ENCODE peak calls at places on chromosomes 2 and 18, in five cellular contexts. H, O, A, P and X are unnamed samples. For H3K27me3 and H3K9me3, the result is how much of the 10 kb centered on the place peaks cover.

GRCh38 chr2:229713371-229714079 is 830 bp downstream of the DNER start:
- DNase-seq in H (peak), O (peak), A (peak), P (no peak), X (no peak)

GRCh38 chr2:137654046-137654445 is 310.2 kb upstream of the HNMT start:
- DNase-seq in H (no peak), O (no peak), A (no peak), P (no peak), X (no peak)

GRCh38 chr2:235300368-235301201 is 193.3 kb upstream of the AGAP1 start:
- DNase-seq in H (peak), O (no peak), A (peak), P (no peak), X (no peak)

GRCh38 chr2:43125090-43125998 is 101.1 kb downstream of the ZFP36L2 start:
- DNase-seq in H (no peak), O (no peak), A (no peak), P (no peak), X (no peak)

GRCh38 chr18:12637393-12637792 is 20.5 kb downstream of the SPIRE1 start:
- DNase-seq in H (no peak), O (no peak), A (no peak), P (no peak), X (no peak)

GRCh38 chr2:203918839-203919238 is 17.7 kb upstream of the ICOS start:
- DNase-seq in H (no peak), O (no peak), A (no peak), P (no peak), X (no peak)

GRCh38 chr2:216695401-216695821 is at the start of gene IGFBP5:
- DNase-seq in H (peak), O (peak), A (peak), P (no peak), X (no peak)

GRCh38 chr2:208501217-208501616 is 94.6 kb downstream of the PTH2R start:
- DNase-seq in H (no peak), O (peak), A (no peak), P (no peak), X (no peak)

GRCh38 chr2:188170356-188170755 is 121.3 kb upstream of the GULP1 start:
- DNase-seq in H (no peak), O (no peak), A (no peak), P (no peak), X (no peak)

GRCh38 chr2:241067501-241068135 is 34.5 kb downstream of the MTERF4 start:
- DNase-seq in H (no peak), O (no peak), A (no peak), P (no peak), X (no peak)

GRCh38 chr18:63765837-63766236 is 9.4 kb upstream of the SERPINB7 start:
- DNase-seq in H (no peak), O (no peak), A (no peak), P (no peak), X (no peak)

GRCh38 chr2:209663149-209663548 is 108.5 kb upstream of the UNC80 start:
- DNase-seq in H (no peak), O (peak), A (no peak), P (no peak), X (no peak)

GRCh38 chr2:30775833-30776232 is 31.4 kb downstream of the CAPN13 start:
- DNase-seq in H (no peak), O (no peak), A (no peak), P (no peak), X (no peak)

GRCh38 chr2:30721668-30722647 is 85.3 kb downstream of the CAPN13 start:
- DNase-seq in H (no peak), O (no peak), A (no peak), P (no peak), X (no peak)

GRCh38 chr18:23887035-23887434 is 127.5 kb upstream of the TTC39C start:
- DNase-seq in H (no peak), O (no peak), A (no peak), P (no peak), X (no peak)

GRCh38 chr2:20641123-20641985 is 9.5 kb downstream of the HS1BP3 start:
- DNase-seq in H (peak), O (no peak), A (no peak), P (no peak), X (no peak)

GRCh38 chr18:51563401-51563800 is 365.9 kb upstream of the MEX3C start:
- DNase-seq in H (no peak), O (peak), A (no peak), P (no peak), X (no peak)

GRCh38 chr18:76844742-76845477 is 22.6 kb downstream of the ZNF236 start:
- DNase-seq in H (no peak), O (no peak), A (no peak), P (no peak), X (no peak)

GRCh38 chr18:74303936-74304335 is 11.7 kb upstream of the C18orf63 start:
- DNase-seq in H (no peak), O (no peak), A (no peak), P (no peak), X (no peak)

GRCh38 chr2:72293620-72294019 is 146.0 kb upstream of the CYP26B1 start:
- DNase-seq in H (no peak), O (no peak), A (no peak), P (no peak), X (no peak)

GRCh38 chr18:77191241-77191751 is 58.4 kb upstream of the GALR1 start:
- DNase-seq in H (no peak), O (peak), A (no peak), P (no peak), X (no peak)

GRCh38 chr2:239246723-239247122 is 154.1 kb downstream of the HDAC4 start:
- DNase-seq in H (no peak), O (no peak), A (peak), P (peak), X (no peak)

GRCh38 chr18:11511434-11512095 is 97.8 kb upstream of the SLC35G4 start:
- DNase-seq in H (no peak), O (no peak), A (no peak), P (no peak), X (no peak)

GRCh38 chr2:36567711-36568408 is 30.1 kb downstream of the FEZ2 start:
- DNase-seq in H (no peak), O (no peak), A (no peak), P (no peak), X (no peak)

GRCh38 chr2:68316091-68316490 is 3.7 kb downstream of the CNRIP1 start:
- DNase-seq in H (no peak), O (no peak), A (no peak), P (no peak), X (no peak)

GRCh38 chr2:171441470-171441869 is 7.4 kb downstream of the DCAF17 start:
- DNase-seq in H (no peak), O (no peak), A (no peak), P (no peak), X (no peak)

GRCh38 chr2:19901458-19902271 is at the start of gene TTC32:
- DNase-seq in H (peak), O (peak), A (peak), P (peak), X (peak)

GRCh38 chr2:7672685-7673071 is 755.5 kb downstream of the RNF144A start:
- DNase-seq in H (no peak), O (no peak), A (no peak), P (no peak), X (no peak)

GRCh38 chr2:36811071-36811470 is 114.6 kb downstream of the VIT start:
- DNase-seq in H (no peak), O (no peak), A (no peak), P (no peak), X (no peak)

GRCh38 chr2:239393941-239394340 is 6.9 kb downstream of the HDAC4 start:
- DNase-seq in H (no peak), O (no peak), A (no peak), P (no peak), X (no peak)

GRCh38 chr2:138155304-138155703 is 191.0 kb downstream of the HNMT start:
- DNase-seq in H (no peak), O (no peak), A (no peak), P (no peak), X (no peak)

GRCh38 chr2:102301867-102302362 is 9.4 kb upstream of the IL1RL1 start:
- DNase-seq in H (no peak), O (peak), A (no peak), P (peak), X (peak)

GRCh38 chr2:46923011-46923669 is 7.5 kb upstream of the MCFD2 start:
- DNase-seq in H (no peak), O (no peak), A (no peak), P (no peak), X (no peak)

GRCh38 chr2:96899084-96899735 is 29.3 kb upstream of the SEMA4C start:
- DNase-seq in H (no peak), O (no peak), A (no peak), P (no peak), X (no peak)

GRCh38 chr2:173580351-173580750 is 225.7 kb downstream of the CDCA7 start:
- DNase-seq in H (no peak), O (no peak), A (no peak), P (no peak), X (no peak)

GRCh38 chr2:83686863-83687262 is 772.2 kb downstream of the SUCLG1 start:
- DNase-seq in H (peak), O (no peak), A (no peak), P (no peak), X (no peak)

GRCh38 chr18:54647176-54647575 is 56.1 kb downstream of the DYNAP start:
- DNase-seq in H (no peak), O (peak), A (peak), P (peak), X (no peak)

GRCh38 chr2:11482473-11483031 is 16.6 kb upstream of the E2F6 start:
- DNase-seq in H (peak), O (peak), A (no peak), P (no peak), X (no peak)
- H3K27me3 ChIP-seq in H (under half), O (under half), A (under half), P (under half), X (under half)

GRCh38 chr2:231732604-231733003 is 24.3 kb downstream of the PTMA start:
- DNase-seq in H (no peak), O (no peak), A (no peak), P (no peak), X (no peak)

GRCh38 chr2:231743376-231744116 is 35.2 kb downstream of the PTMA start:
- DNase-seq in H (no peak), O (no peak), A (no peak), P (no peak), X (no peak)

DNA sequence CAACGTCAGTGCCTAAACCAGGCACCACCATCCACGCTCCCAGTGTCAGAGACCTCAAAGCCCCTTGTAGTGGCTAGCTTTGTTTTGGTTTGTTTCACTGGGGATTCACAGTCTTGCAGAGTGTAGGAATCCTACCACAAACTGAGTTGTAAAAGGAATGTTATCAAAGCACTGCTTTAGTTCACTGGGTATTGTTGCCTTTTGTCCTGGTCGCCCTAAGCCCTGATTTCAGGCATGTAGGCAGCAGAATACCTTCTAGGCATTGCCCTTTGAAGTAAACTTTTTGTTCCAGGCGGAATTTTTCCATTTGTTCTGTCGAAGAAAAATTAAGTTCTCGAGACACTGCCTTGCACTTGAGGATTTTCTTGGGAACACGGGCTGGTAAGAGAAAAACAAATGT is 29.4 kb downstream of the PTMA start:
- DNase-seq in H (no peak), O (peak), A (no peak), P (no peak), X (no peak)
- H3K9me3 ChIP-seq in H (under half), O (under half), A (under half), P (under half), X (under half)

GRCh38 chr2:232960862-232961261 is 52.2 kb downstream of the NGEF start:
- DNase-seq in H (no peak), O (no peak), A (no peak), P (no peak), X (no peak)

GRCh38 chr2:232963913-232964312 is 49.1 kb downstream of the NGEF start:
- DNase-seq in H (no peak), O (no peak), A (no peak), P (no peak), X (no peak)

GRCh38 chr2:232970051-232970450 is 43.0 kb downstream of the NGEF start:
- DNase-seq in H (no peak), O (no peak), A (no peak), P (no peak), X (no peak)

GRCh38 chr2:232966122-232966521 is 46.9 kb downstream of the NGEF start:
- DNase-seq in H (no peak), O (no peak), A (no peak), P (no peak), X (no peak)
- H3K27ac ChIP-seq in H (no peak), O (no peak), A (no peak), P (no peak), X (no peak)

GRCh38 chr2:55923978-55924325 is 370 bp upstream of the EFEMP1 start:
- DNase-seq in H (no peak), O (no peak), A (no peak), P (no peak), X (no peak)

GRCh38 chr2:55929476-55929875 is 5.9 kb upstream of the EFEMP1 start:
- DNase-seq in H (no peak), O (no peak), A (no peak), P (no peak), X (no peak)

GRCh38 chr2:55923091-55923977 is at the start of gene EFEMP1:
- DNase-seq in H (peak), O (peak), A (peak), P (no peak), X (no peak)

GRCh38 chr2:55926246-55926645 is 2.7 kb upstream of the EFEMP1 start:
- DNase-seq in H (no peak), O (no peak), A (no peak), P (no peak), X (no peak)

GRCh38 chr2:55926974-55927373 is 3.4 kb upstream of the EFEMP1 start:
- DNase-seq in H (no peak), O (no peak), A (no peak), P (no peak), X (no peak)
- H3K27me3 ChIP-seq in H (under half), O (half or more), A (under half), P (under half), X (under half)

GRCh38 chr2:2846379-2847130 is 515.5 kb upstream of the MYT1L start:
- DNase-seq in H (peak), O (no peak), A (peak), P (peak), X (no peak)

GRCh38 chr2:2845796-2846315 is 514.8 kb upstream of the MYT1L start:
- DNase-seq in H (no peak), O (no peak), A (no peak), P (no peak), X (no peak)

GRCh38 chr2:2843969-2844548 is 513.0 kb upstream of the MYT1L start:
- DNase-seq in H (no peak), O (no peak), A (peak), P (peak), X (no peak)

GRCh38 chr2:2847131-2847740 is 516.2 kb upstream of the MYT1L start:
- DNase-seq in H (no peak), O (no peak), A (peak), P (no peak), X (no peak)

DNA sequence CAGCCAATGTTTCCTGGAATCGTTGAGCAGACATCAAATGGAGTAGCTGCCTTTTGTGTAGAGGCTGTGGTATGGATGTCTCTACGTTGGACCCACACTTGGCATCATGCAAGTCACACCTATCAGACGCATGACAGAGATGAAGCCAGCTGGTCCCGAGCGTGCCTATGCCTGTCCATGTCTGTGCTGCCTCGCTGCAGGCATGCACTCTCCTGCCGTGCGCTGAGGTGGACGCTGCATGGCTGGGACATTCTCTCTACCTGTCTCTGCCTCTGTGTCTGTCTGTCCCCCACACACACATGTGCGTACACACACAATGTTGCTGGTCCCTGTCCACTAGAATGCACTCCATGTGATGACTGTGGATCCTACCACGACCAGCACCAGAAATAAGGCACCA is 514.2 kb upstream of the MYT1L start:
- DNase-seq in H (no peak), O (no peak), A (no peak), P (no peak), X (no peak)
- H3K9me3 ChIP-seq in H (under half), O (under half), A (under half), P (under half), X (under half)

GRCh38 chr18:66046025-66046602 is 295.3 kb downstream of the CDH7 start:
- DNase-seq in H (no peak), O (no peak), A (peak), P (no peak), X (no peak)
- H3K27ac ChIP-seq in H (no peak), O (no peak), A (no peak), P (no peak), X (no peak)

GRCh38 chr18:32771871-32772499 is 838 bp downstream of the KLHL14 start:
- DNase-seq in H (peak), O (peak), A (peak), P (no peak), X (no peak)
- H3K27me3 ChIP-seq in H (under half), O (half or more), A (under half), P (under half), X (under half)

GRCh38 chr18:27903906-27904305 is 273.0 kb downstream of the CDH2 start:
- DNase-seq in H (no peak), O (no peak), A (no peak), P (no peak), X (no peak)
- H3K9me3 ChIP-seq in H (under half), O (under half), A (under half), P (under half), X (under half)

GRCh38 chr2:127634626-127635379 is 11.2 kb upstream of the GPR17 start:
- DNase-seq in H (peak), O (no peak), A (no peak), P (no peak), X (no peak)

GRCh38 chr2:127637236-127637630 is 8.7 kb upstream of the GPR17 start:
- DNase-seq in H (no peak), O (no peak), A (no peak), P (no peak), X (no peak)

GRCh38 chr2:127636248-127637235 is 9.4 kb upstream of the GPR17 start:
- DNase-seq in H (peak), O (no peak), A (no peak), P (no peak), X (no peak)

GRCh38 chr2:127634066-127634617 is 11.8 kb upstream of the GPR17 start:
- DNase-seq in H (peak), O (no peak), A (no peak), P (no peak), X (no peak)

DNA sequence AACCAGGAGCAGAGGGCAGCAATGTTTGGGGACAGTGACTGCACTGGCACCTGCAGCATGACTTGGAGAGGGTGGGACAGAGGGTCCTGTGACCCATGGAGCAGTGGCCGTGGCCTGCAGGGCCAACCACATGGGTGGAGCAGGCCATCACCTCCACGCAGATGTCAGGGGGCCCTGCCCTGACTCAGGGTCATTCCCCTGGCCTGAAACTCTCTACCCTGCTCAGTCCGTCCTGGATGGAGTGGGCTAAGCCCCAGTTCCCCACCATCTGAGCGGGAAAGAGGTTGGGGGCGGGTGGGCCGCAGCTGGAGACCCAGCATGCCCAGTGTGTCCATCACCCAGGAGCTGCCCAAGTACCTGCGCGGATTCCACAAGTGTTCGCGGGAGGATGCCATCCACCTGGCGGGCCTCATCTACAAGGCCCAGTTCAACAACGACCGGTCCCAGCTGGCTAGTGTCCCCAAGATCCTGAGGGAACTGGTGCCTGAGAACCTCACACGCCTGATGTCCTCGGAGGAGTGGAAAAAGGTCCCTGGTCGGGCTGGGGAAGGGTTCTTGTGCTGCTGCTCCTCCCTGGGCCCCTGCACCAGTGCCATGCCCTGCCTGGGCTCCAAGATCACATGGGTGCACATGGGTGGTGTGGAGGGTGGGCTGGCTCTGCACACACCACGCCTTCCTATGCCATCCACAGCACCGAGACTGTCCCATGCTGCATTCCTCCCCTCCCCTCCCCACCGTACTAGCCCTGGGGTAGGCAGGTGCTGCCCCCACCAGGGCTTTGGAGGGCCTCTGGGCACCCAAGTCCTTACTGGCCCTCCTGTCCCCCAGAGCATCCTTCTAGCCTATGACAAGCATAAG is 10.3 kb upstream of the GPR17 start:
- DNase-seq in H (peak), O (no peak), A (no peak), P (no peak), X (no peak)
- H3K27ac ChIP-seq in H (no peak), O (no peak), A (no peak), P (no peak), X (no peak)

GRCh38 chr2:120444691-120445240 is 98.8 kb downstream of the INHBB start:
- DNase-seq in H (no peak), O (no peak), A (no peak), P (no peak), X (no peak)
- H3K27me3 ChIP-seq in H (under half), O (half or more), A (under half), P (under half), X (under half)